ENCODE peak calls at places on chromosomes 3 and 15, in eight cellular contexts. One of them, this sample, is unnamed.
A peak's percentile ranks its signal among the peaks of the same experiment; 100 is the strongest.

GRCh38 chr3:110773413-110773954 is 298.1 kb upstream of the NECTIN3 start:
- DNase-seq in left ventricle myocardium inferior: no peak
- DNase-seq in HEK293T: no peak
- DNase-seq in stimulated activated naive CD4-positive, alpha-beta T cell: no peak
- DNase-seq in activated T-helper 9 cell treated with anti-CD3 and anti-CD28 coated beads, Interleukin-2, amount 50 U/mL, for 16 hours: no peak
- DNase-seq in tibial nerve: no peak
- DNase-seq in ovary: no peak
- DNase-seq in HTR-8/SVneo: peak; percentile 57
- DNase-seq in this sample: no peak

GRCh38 chr15:78000089-78000926 is 77.2 kb downstream of the TBC1D2B start:
- DNase-seq in left ventricle myocardium inferior: peak; percentile 67
- DNase-seq in HEK293T: peak; percentile 69
- DNase-seq in stimulated activated naive CD4-positive, alpha-beta T cell: peak; percentile 72
- DNase-seq in activated T-helper 9 cell treated with anti-CD3 and anti-CD28 coated beads, Interleukin-2, amount 50 U/mL, for 16 hours: peak; percentile 66
- DNase-seq in tibial nerve: peak; percentile 50
- DNase-seq in ovary: peak; percentile 60
- DNase-seq in HTR-8/SVneo: peak; percentile 26
- DNase-seq in this sample: peak; percentile 72

GRCh38 chr3:166706094-166706493 is 674.0 kb downstream of the ZBBX start:
- DNase-seq in left ventricle myocardium inferior: no peak
- DNase-seq in HEK293T: no peak
- DNase-seq in stimulated activated naive CD4-positive, alpha-beta T cell: no peak
- DNase-seq in activated T-helper 9 cell treated with anti-CD3 and anti-CD28 coated beads, Interleukin-2, amount 50 U/mL, for 16 hours: no peak
- DNase-seq in tibial nerve: no peak
- DNase-seq in ovary: no peak
- DNase-seq in HTR-8/SVneo: no peak
- DNase-seq in this sample: no peak

GRCh38 chr15:49063402-49064280 is 17.4 kb upstream of the SECISBP2L start:
- DNase-seq in left ventricle myocardium inferior: no peak
- DNase-seq in HEK293T: no peak
- DNase-seq in stimulated activated naive CD4-positive, alpha-beta T cell: no peak
- DNase-seq in activated T-helper 9 cell treated with anti-CD3 and anti-CD28 coated beads, Interleukin-2, amount 50 U/mL, for 16 hours: no peak
- DNase-seq in tibial nerve: no peak
- DNase-seq in ovary: no peak
- DNase-seq in HTR-8/SVneo: no peak
- DNase-seq in this sample: no peak

GRCh38 chr3:49869525-49870126 is at the start of gene CAMKV:
- DNase-seq in left ventricle myocardium inferior: no peak
- DNase-seq in HEK293T: peak; percentile 86
- DNase-seq in stimulated activated naive CD4-positive, alpha-beta T cell: peak; percentile 20
- DNase-seq in activated T-helper 9 cell treated with anti-CD3 and anti-CD28 coated beads, Interleukin-2, amount 50 U/mL, for 16 hours: no peak
- DNase-seq in tibial nerve: no peak
- DNase-seq in ovary: no peak
- DNase-seq in HTR-8/SVneo: peak; percentile 21
- DNase-seq in this sample: no peak

GRCh38 chr3:101950985-101951733 is 101.8 kb downstream of the NFKBIZ start:
- DNase-seq in left ventricle myocardium inferior: no peak
- DNase-seq in HEK293T: no peak
- DNase-seq in stimulated activated naive CD4-positive, alpha-beta T cell: no peak
- DNase-seq in activated T-helper 9 cell treated with anti-CD3 and anti-CD28 coated beads, Interleukin-2, amount 50 U/mL, for 16 hours: no peak
- DNase-seq in tibial nerve: no peak
- DNase-seq in ovary: no peak
- DNase-seq in HTR-8/SVneo: no peak
- DNase-seq in this sample: no peak

GRCh38 chr3:49841126-49841525 is 15.2 kb downstream of the TRAIP start:
- DNase-seq in left ventricle myocardium inferior: no peak
- DNase-seq in HEK293T: peak; percentile 31
- DNase-seq in stimulated activated naive CD4-positive, alpha-beta T cell: no peak
- DNase-seq in activated T-helper 9 cell treated with anti-CD3 and anti-CD28 coated beads, Interleukin-2, amount 50 U/mL, for 16 hours: no peak
- DNase-seq in tibial nerve: no peak
- DNase-seq in ovary: no peak
- DNase-seq in HTR-8/SVneo: no peak
- DNase-seq in this sample: no peak

GRCh38 chr3:155339052-155339451 is 45.6 kb upstream of the STRIT1 start:
- DNase-seq in left ventricle myocardium inferior: no peak
- DNase-seq in HEK293T: no peak
- DNase-seq in stimulated activated naive CD4-positive, alpha-beta T cell: no peak
- DNase-seq in activated T-helper 9 cell treated with anti-CD3 and anti-CD28 coated beads, Interleukin-2, amount 50 U/mL, for 16 hours: no peak
- DNase-seq in tibial nerve: no peak
- DNase-seq in ovary: no peak
- DNase-seq in HTR-8/SVneo: no peak
- DNase-seq in this sample: no peak

GRCh38 chr15:97502038-97502437 is 458.5 kb upstream of the ARRDC4 start:
- DNase-seq in left ventricle myocardium inferior: no peak
- DNase-seq in HEK293T: no peak
- DNase-seq in stimulated activated naive CD4-positive, alpha-beta T cell: no peak
- DNase-seq in activated T-helper 9 cell treated with anti-CD3 and anti-CD28 coated beads, Interleukin-2, amount 50 U/mL, for 16 hours: no peak
- DNase-seq in tibial nerve: no peak
- DNase-seq in ovary: no peak
- DNase-seq in HTR-8/SVneo: no peak
- DNase-seq in this sample: no peak

GRCh38 chr15:68126415-68126814 is 72.3 kb downstream of the PIAS1 start:
- DNase-seq in left ventricle myocardium inferior: peak; percentile 35
- DNase-seq in HEK293T: no peak
- DNase-seq in stimulated activated naive CD4-positive, alpha-beta T cell: no peak
- DNase-seq in activated T-helper 9 cell treated with anti-CD3 and anti-CD28 coated beads, Interleukin-2, amount 50 U/mL, for 16 hours: no peak
- DNase-seq in tibial nerve: no peak
- DNase-seq in ovary: no peak
- DNase-seq in HTR-8/SVneo: no peak
- DNase-seq in this sample: no peak

GRCh38 chr3:126259411-126260391 is 79.3 kb upstream of the ALDH1L1 start:
- DNase-seq in left ventricle myocardium inferior: peak; percentile 74
- DNase-seq in HEK293T: peak; percentile 52
- DNase-seq in stimulated activated naive CD4-positive, alpha-beta T cell: no peak
- DNase-seq in activated T-helper 9 cell treated with anti-CD3 and anti-CD28 coated beads, Interleukin-2, amount 50 U/mL, for 16 hours: no peak
- DNase-seq in tibial nerve: no peak
- DNase-seq in ovary: peak; percentile 82
- DNase-seq in HTR-8/SVneo: peak; percentile 34
- DNase-seq in this sample: no peak

GRCh38 chr3:5294360-5294759 is 106.9 kb downstream of the EDEM1 start:
- DNase-seq in left ventricle myocardium inferior: no peak
- DNase-seq in HEK293T: no peak
- DNase-seq in stimulated activated naive CD4-positive, alpha-beta T cell: no peak
- DNase-seq in activated T-helper 9 cell treated with anti-CD3 and anti-CD28 coated beads, Interleukin-2, amount 50 U/mL, for 16 hours: no peak
- DNase-seq in tibial nerve: no peak
- DNase-seq in ovary: no peak
- DNase-seq in HTR-8/SVneo: no peak
- DNase-seq in this sample: no peak

GRCh38 chr15:95742836-95743235 is 587.7 kb upstream of the NR2F2 start:
- DNase-seq in left ventricle myocardium inferior: no peak
- DNase-seq in HEK293T: no peak
- DNase-seq in stimulated activated naive CD4-positive, alpha-beta T cell: no peak
- DNase-seq in activated T-helper 9 cell treated with anti-CD3 and anti-CD28 coated beads, Interleukin-2, amount 50 U/mL, for 16 hours: no peak
- DNase-seq in tibial nerve: no peak
- DNase-seq in ovary: peak; percentile 17
- DNase-seq in HTR-8/SVneo: no peak
- DNase-seq in this sample: no peak

GRCh38 chr3:28800203-28800602 is 451.6 kb upstream of the AZI2 start:
- DNase-seq in left ventricle myocardium inferior: no peak
- DNase-seq in HEK293T: no peak
- DNase-seq in stimulated activated naive CD4-positive, alpha-beta T cell: no peak
- DNase-seq in activated T-helper 9 cell treated with anti-CD3 and anti-CD28 coated beads, Interleukin-2, amount 50 U/mL, for 16 hours: no peak
- DNase-seq in tibial nerve: no peak
- DNase-seq in ovary: no peak
- DNase-seq in HTR-8/SVneo: no peak
- DNase-seq in this sample: no peak

GRCh38 chr15:99931703-99932603 is 198.7 kb upstream of the LYSMD4 start:
- DNase-seq in left ventricle myocardium inferior: no peak
- DNase-seq in HEK293T: no peak
- DNase-seq in stimulated activated naive CD4-positive, alpha-beta T cell: no peak
- DNase-seq in activated T-helper 9 cell treated with anti-CD3 and anti-CD28 coated beads, Interleukin-2, amount 50 U/mL, for 16 hours: no peak
- DNase-seq in tibial nerve: no peak
- DNase-seq in ovary: no peak
- DNase-seq in HTR-8/SVneo: no peak
- DNase-seq in this sample: no peak

GRCh38 chr3:62164746-62165145 is 208.6 kb downstream of the FEZF2 start:
- DNase-seq in left ventricle myocardium inferior: no peak
- DNase-seq in HEK293T: no peak
- DNase-seq in stimulated activated naive CD4-positive, alpha-beta T cell: no peak
- DNase-seq in activated T-helper 9 cell treated with anti-CD3 and anti-CD28 coated beads, Interleukin-2, amount 50 U/mL, for 16 hours: no peak
- DNase-seq in tibial nerve: no peak
- DNase-seq in ovary: no peak
- DNase-seq in HTR-8/SVneo: no peak
- DNase-seq in this sample: no peak

GRCh38 chr3:159186581-159186980 is 384.7 kb downstream of the MFSD1 start:
- DNase-seq in left ventricle myocardium inferior: no peak
- DNase-seq in HEK293T: no peak
- DNase-seq in stimulated activated naive CD4-positive, alpha-beta T cell: no peak
- DNase-seq in activated T-helper 9 cell treated with anti-CD3 and anti-CD28 coated beads, Interleukin-2, amount 50 U/mL, for 16 hours: no peak
- DNase-seq in tibial nerve: no peak
- DNase-seq in ovary: no peak
- DNase-seq in HTR-8/SVneo: no peak
- DNase-seq in this sample: no peak

GRCh38 chr3:36394176-36394575 is 13.9 kb downstream of the STAC start:
- DNase-seq in left ventricle myocardium inferior: no peak
- DNase-seq in HEK293T: no peak
- DNase-seq in stimulated activated naive CD4-positive, alpha-beta T cell: no peak
- DNase-seq in activated T-helper 9 cell treated with anti-CD3 and anti-CD28 coated beads, Interleukin-2, amount 50 U/mL, for 16 hours: no peak
- DNase-seq in tibial nerve: no peak
- DNase-seq in ovary: no peak
- DNase-seq in HTR-8/SVneo: no peak
- DNase-seq in this sample: no peak

GRCh38 chr15:79896131-79896633 is 632 bp downstream of the MTHFS start:
- DNase-seq in left ventricle myocardium inferior: no peak
- DNase-seq in HEK293T: peak; percentile 12
- DNase-seq in stimulated activated naive CD4-positive, alpha-beta T cell: peak; percentile 61
- DNase-seq in activated T-helper 9 cell treated with anti-CD3 and anti-CD28 coated beads, Interleukin-2, amount 50 U/mL, for 16 hours: no peak
- DNase-seq in tibial nerve: no peak
- DNase-seq in ovary: no peak
- DNase-seq in HTR-8/SVneo: no peak
- DNase-seq in this sample: no peak

GRCh38 chr3:1824359-1824758 is 274.3 kb upstream of the CNTN4 start:
- DNase-seq in left ventricle myocardium inferior: no peak
- DNase-seq in HEK293T: no peak
- DNase-seq in stimulated activated naive CD4-positive, alpha-beta T cell: no peak
- DNase-seq in activated T-helper 9 cell treated with anti-CD3 and anti-CD28 coated beads, Interleukin-2, amount 50 U/mL, for 16 hours: no peak
- DNase-seq in tibial nerve: no peak
- DNase-seq in ovary: no peak
- DNase-seq in HTR-8/SVneo: no peak
- DNase-seq in this sample: no peak

GRCh38 chr3:151135548-151136337 is 50.3 kb downstream of the MED12L start:
- DNase-seq in left ventricle myocardium inferior: no peak
- DNase-seq in HEK293T: no peak
- DNase-seq in stimulated activated naive CD4-positive, alpha-beta T cell: peak; percentile 52
- DNase-seq in activated T-helper 9 cell treated with anti-CD3 and anti-CD28 coated beads, Interleukin-2, amount 50 U/mL, for 16 hours: no peak
- DNase-seq in tibial nerve: no peak
- DNase-seq in ovary: no peak
- DNase-seq in HTR-8/SVneo: no peak
- DNase-seq in this sample: no peak

GRCh38 chr3:18080198-18080689 is 337.8 kb upstream of the TBC1D5 start:
- DNase-seq in left ventricle myocardium inferior: no peak
- DNase-seq in HEK293T: no peak
- DNase-seq in stimulated activated naive CD4-positive, alpha-beta T cell: no peak
- DNase-seq in activated T-helper 9 cell treated with anti-CD3 and anti-CD28 coated beads, Interleukin-2, amount 50 U/mL, for 16 hours: no peak
- DNase-seq in tibial nerve: no peak
- DNase-seq in ovary: no peak
- DNase-seq in HTR-8/SVneo: no peak
- DNase-seq in this sample: no peak

GRCh38 chr3:175068587-175068986 is 209.5 kb downstream of the NAALADL2 start:
- DNase-seq in left ventricle myocardium inferior: no peak
- DNase-seq in HEK293T: no peak
- DNase-seq in stimulated activated naive CD4-positive, alpha-beta T cell: no peak
- DNase-seq in activated T-helper 9 cell treated with anti-CD3 and anti-CD28 coated beads, Interleukin-2, amount 50 U/mL, for 16 hours: no peak
- DNase-seq in tibial nerve: no peak
- DNase-seq in ovary: no peak
- DNase-seq in HTR-8/SVneo: no peak
- DNase-seq in this sample: no peak

GRCh38 chr3:126356373-126357298 is 572 bp downstream of the KLF15 start:
- DNase-seq in left ventricle myocardium inferior: peak; percentile 56
- DNase-seq in HEK293T: peak; percentile 44
- DNase-seq in stimulated activated naive CD4-positive, alpha-beta T cell: peak; percentile 15
- DNase-seq in activated T-helper 9 cell treated with anti-CD3 and anti-CD28 coated beads, Interleukin-2, amount 50 U/mL, for 16 hours: no peak
- DNase-seq in tibial nerve: no peak
- DNase-seq in ovary: peak; percentile 80
- DNase-seq in HTR-8/SVneo: no peak
- DNase-seq in this sample: no peak

GRCh38 chr3:119352235-119352634 is 58.1 kb downstream of the ARHGAP31 start:
- DNase-seq in left ventricle myocardium inferior: no peak
- DNase-seq in HEK293T: no peak
- DNase-seq in stimulated activated naive CD4-positive, alpha-beta T cell: peak; percentile 25
- DNase-seq in activated T-helper 9 cell treated with anti-CD3 and anti-CD28 coated beads, Interleukin-2, amount 50 U/mL, for 16 hours: peak; percentile 2
- DNase-seq in tibial nerve: no peak
- DNase-seq in ovary: no peak
- DNase-seq in HTR-8/SVneo: no peak
- DNase-seq in this sample: peak; percentile 47

GRCh38 chr15:58213587-58214360 is 75.6 kb downstream of the AQP9 start:
- DNase-seq in left ventricle myocardium inferior: no peak
- DNase-seq in HEK293T: no peak
- DNase-seq in stimulated activated naive CD4-positive, alpha-beta T cell: no peak
- DNase-seq in activated T-helper 9 cell treated with anti-CD3 and anti-CD28 coated beads, Interleukin-2, amount 50 U/mL, for 16 hours: no peak
- DNase-seq in tibial nerve: no peak
- DNase-seq in ovary: no peak
- DNase-seq in HTR-8/SVneo: no peak
- DNase-seq in this sample: no peak

GRCh38 chr3:45537960-45538640 is 56.5 kb upstream of the LIMD1 start:
- DNase-seq in left ventricle myocardium inferior: peak; percentile 77
- DNase-seq in HEK293T: no peak
- DNase-seq in stimulated activated naive CD4-positive, alpha-beta T cell: no peak
- DNase-seq in activated T-helper 9 cell treated with anti-CD3 and anti-CD28 coated beads, Interleukin-2, amount 50 U/mL, for 16 hours: no peak
- DNase-seq in tibial nerve: peak; percentile 68
- DNase-seq in ovary: no peak
- DNase-seq in HTR-8/SVneo: no peak
- DNase-seq in this sample: no peak

GRCh38 chr3:16906679-16907078 is 21.9 kb downstream of the PLCL2 start:
- DNase-seq in left ventricle myocardium inferior: no peak
- DNase-seq in HEK293T: no peak
- DNase-seq in stimulated activated naive CD4-positive, alpha-beta T cell: no peak
- DNase-seq in activated T-helper 9 cell treated with anti-CD3 and anti-CD28 coated beads, Interleukin-2, amount 50 U/mL, for 16 hours: no peak
- DNase-seq in tibial nerve: no peak
- DNase-seq in ovary: no peak
- DNase-seq in HTR-8/SVneo: no peak
- DNase-seq in this sample: no peak

GRCh38 chr3:11517601-11518000 is 126.1 kb downstream of the VGLL4 start:
- DNase-seq in left ventricle myocardium inferior: no peak
- DNase-seq in HEK293T: no peak
- DNase-seq in stimulated activated naive CD4-positive, alpha-beta T cell: no peak
- DNase-seq in activated T-helper 9 cell treated with anti-CD3 and anti-CD28 coated beads, Interleukin-2, amount 50 U/mL, for 16 hours: no peak
- DNase-seq in tibial nerve: no peak
- DNase-seq in ovary: no peak
- DNase-seq in HTR-8/SVneo: no peak
- DNase-seq in this sample: no peak

GRCh38 chr3:181568693-181569092 is 143.0 kb upstream of the SOX2 start:
- DNase-seq in left ventricle myocardium inferior: no peak
- DNase-seq in HEK293T: no peak
- DNase-seq in stimulated activated naive CD4-positive, alpha-beta T cell: no peak
- DNase-seq in activated T-helper 9 cell treated with anti-CD3 and anti-CD28 coated beads, Interleukin-2, amount 50 U/mL, for 16 hours: no peak
- DNase-seq in tibial nerve: no peak
- DNase-seq in ovary: no peak
- DNase-seq in HTR-8/SVneo: no peak
- DNase-seq in this sample: no peak

This sample was measured in activated CD8-positive, alpha-beta memory T cell treated with anti-CD3 and anti-CD28 coated beads for 4 hours.